ENCODE peak calls at places on chromosomes 7 and 10, in five cellular contexts. S is A549, P is fibroblast of lung, W is Karpas-422, F is H9. U is an unnamed sample.
A peak's percentile ranks its signal among the peaks of the same experiment; 100 is the strongest.

GRCh38 chr10:98346847-98347246 is 68.1 kb downstream of the PYROXD2 start:
- DNase-seq in S (no peak), P (no peak), W (no peak), F (no peak), U (no peak)

GRCh38 chr10:58990693-58991092 is 185.8 kb upstream of the PHYHIPL start:
- DNase-seq in S (no peak), P (no peak), W (no peak), F (no peak), U (no peak)

GRCh38 chr10:4941540-4942330 is 21.5 kb upstream of the AKR1C1 start:
- DNase-seq in S (peak; percentile 51), P (peak; percentile 6), W (no peak), F (no peak), U (no peak)

GRCh38 chr10:75111906-75112703 is 649 bp downstream of the SAMD8 start:
- DNase-seq in S (peak; percentile 72), P (peak; percentile 51), W (peak; percentile 86), F (peak; percentile 61), U (peak; percentile 76)

GRCh38 chr10:124093076-124093773 is at the start of gene CHST15:
- DNase-seq in S (peak; percentile 79), P (peak; percentile 77), W (no peak), F (peak; percentile 77), U (peak; percentile 85)

GRCh38 chr10:5506246-5506645 is 6.9 kb upstream of the CALML5 start:
- DNase-seq in S (no peak), P (no peak), W (no peak), F (no peak), U (no peak)

GRCh38 chr10:5614081-5614721 is 52.2 kb downstream of the ASB13 start:
- DNase-seq in S (no peak), P (peak; percentile 67), W (no peak), F (no peak), U (no peak)

GRCh38 chr7:138625849-138626230 is 75.3 kb downstream of the SVOPL start:
- DNase-seq in S (no peak), P (no peak), W (no peak), F (no peak), U (peak; percentile 16)

GRCh38 chr7:7812112-7812511 is 93.7 kb upstream of the RPA3 start:
- DNase-seq in S (no peak), P (no peak), W (no peak), F (no peak), U (no peak)

GRCh38 chr10:17710181-17710580 is 41.8 kb upstream of the TMEM236 start:
- DNase-seq in S (no peak), P (no peak), W (no peak), F (no peak), U (no peak)

GRCh38 chr7:45347804-45348203 is 190.2 kb downstream of the RAMP3 start:
- DNase-seq in S (peak; percentile 24), P (peak; percentile 7), W (no peak), F (no peak), U (no peak)

GRCh38 chr10:74151879-74152722 is 1.1 kb downstream of the ADK start:
- DNase-seq in S (no peak), P (no peak), W (peak; percentile 49), F (no peak), U (no peak)

GRCh38 chr7:148688526-148688925 is 10.2 kb upstream of the CUL1 start:
- DNase-seq in S (no peak), P (peak; percentile 56), W (no peak), F (no peak), U (no peak)

GRCh38 chr10:133042816-133043215 is 44.9 kb upstream of the ADGRA1 start:
- DNase-seq in S (no peak), P (no peak), W (no peak), F (no peak), U (no peak)

GRCh38 chr10:62733654-62734293 is 70.7 kb upstream of the ADO start:
- DNase-seq in S (no peak), P (peak; percentile 27), W (no peak), F (no peak), U (no peak)

GRCh38 chr7:51060536-51060935 is 256.1 kb downstream of the COBL start:
- DNase-seq in S (no peak), P (no peak), W (peak; percentile 64), F (no peak), U (peak; percentile 50)

GRCh38 chr10:32253300-32253699 is 93.7 kb downstream of the EPC1 start:
- DNase-seq in S (no peak), P (no peak), W (no peak), F (no peak), U (no peak)

GRCh38 chr10:32253821-32254220 is 93.1 kb downstream of the EPC1 start:
- DNase-seq in S (no peak), P (no peak), W (no peak), F (no peak), U (no peak)

GRCh38 chr10:32259551-32259950 is 87.4 kb downstream of the EPC1 start:
- DNase-seq in S (no peak), P (no peak), W (no peak), F (no peak), U (no peak)

DNA sequence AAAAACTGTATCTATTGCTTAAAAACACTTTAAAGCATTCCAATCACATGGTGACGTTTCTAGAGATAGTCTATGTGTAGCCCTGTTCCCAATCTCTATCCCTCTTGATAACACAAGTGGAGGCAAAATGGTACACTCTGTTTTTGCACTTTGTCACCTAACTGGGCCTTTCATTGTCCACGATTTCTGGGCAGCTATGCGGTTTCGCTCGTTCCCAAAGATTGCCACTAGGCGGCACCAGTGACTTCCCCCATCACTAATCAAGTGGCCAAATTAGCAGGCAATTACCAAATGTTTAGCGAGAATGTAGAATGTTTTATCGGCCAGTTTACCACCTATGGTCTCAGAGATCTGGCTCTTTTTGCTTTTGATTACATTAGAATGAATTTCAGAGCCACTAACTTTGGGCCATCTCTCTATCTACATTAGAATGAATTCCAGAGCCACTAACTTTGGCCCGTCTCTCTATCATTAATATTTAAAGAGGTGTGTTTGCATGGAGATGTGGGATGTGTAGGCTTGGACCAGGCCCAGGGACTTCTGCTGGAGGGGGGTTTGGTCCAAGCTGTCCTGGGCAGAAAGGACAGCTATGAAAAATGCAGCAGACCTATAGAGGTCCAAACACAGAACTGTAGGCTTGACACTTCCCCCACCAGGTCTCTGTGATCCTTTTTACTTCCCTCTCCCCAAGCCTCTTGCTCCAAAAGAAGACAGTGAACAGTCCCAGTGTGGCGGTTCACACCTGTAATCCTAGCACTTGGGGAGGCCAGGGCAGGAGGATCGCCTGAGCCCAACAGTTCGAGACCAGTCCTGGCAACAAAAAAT is 90.1 kb downstream of the EPC1 start:
- DNase-seq in S (peak; percentile 33), P (no peak), W (peak; percentile 89), F (peak; percentile 65), U (peak; percentile 80)
- H3K4me2 ChIP-seq in S (peak overlapping the region; percentile 35), P (no peak overlapping the region), W (peak overlapping the region; percentile 67), F (no peak overlapping the region), U (no peak overlapping the region)

DNA sequence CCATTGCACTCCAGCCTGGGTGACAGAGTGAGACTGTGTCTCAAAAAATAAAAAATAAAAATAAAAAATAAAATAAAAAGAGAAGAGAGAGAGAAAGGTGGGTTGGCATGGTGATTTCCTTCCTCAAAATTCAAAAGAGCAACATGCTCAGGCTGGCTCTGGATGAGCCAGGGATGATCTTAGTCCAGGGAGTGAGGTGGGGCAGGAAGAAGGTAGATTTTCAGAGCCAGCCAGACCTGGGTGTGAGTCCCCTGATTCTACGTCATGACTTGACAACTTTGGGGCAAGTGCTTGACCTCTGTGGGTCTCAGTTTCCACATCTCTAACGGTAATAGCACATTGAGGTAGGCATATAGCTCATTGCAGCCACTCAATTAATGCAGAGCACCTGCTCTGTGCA is 109.4 kb upstream of the CTBP2 start:
- DNase-seq in S (no peak), P (no peak), W (no peak), F (no peak), U (no peak)
- H3K4me2 ChIP-seq in S (no peak overlapping the region), P (no peak overlapping the region), W (no peak overlapping the region), F (no peak overlapping the region), U (no peak overlapping the region)

GRCh38 chr7:106056513-106057203 is 55.5 kb downstream of the SYPL1 start:
- DNase-seq in S (peak; percentile 81), P (peak; percentile 55), W (peak; percentile 94), F (peak; percentile 81), U (peak; percentile 81)
- H3K4me2 ChIP-seq in S (peak overlapping the region; percentile 26), P (no peak overlapping the region), W (peak overlapping the region; percentile 82), F (no peak overlapping the region), U (no peak overlapping the region)

GRCh38 chr10:121291376-121291775 is 306.9 kb downstream of the FGFR2 start:
- DNase-seq in S (no peak), P (no peak), W (no peak), F (no peak), U (no peak)

GRCh38 chr10:121292396-121292795 is 305.8 kb downstream of the FGFR2 start:
- DNase-seq in S (no peak), P (no peak), W (no peak), F (no peak), U (no peak)

GRCh38 chr10:121290674-121291073 is 307.6 kb downstream of the FGFR2 start:
- DNase-seq in S (no peak), P (no peak), W (no peak), F (no peak), U (no peak)

GRCh38 chr10:121293121-121293520 is 305.1 kb downstream of the FGFR2 start:
- DNase-seq in S (no peak), P (no peak), W (no peak), F (no peak), U (no peak)

GRCh38 chr10:121291828-121292227 is 306.4 kb downstream of the FGFR2 start:
- DNase-seq in S (no peak), P (no peak), W (no peak), F (no peak), U (no peak)
- H3K4me2 ChIP-seq in S (no peak overlapping the region), P (no peak overlapping the region), W (no peak overlapping the region), F (no peak overlapping the region), U (no peak overlapping the region)

U was measured in GM23338.